ENCODE peak calls at places on chromosomes 7 and 10, in ten cellular contexts. B is stomach; R is heart right ventricle; W is pancreas; T is fibroblast of lung; L is GM23248; O is IMR-90; X is spleen; U is CD8-positive, alpha-beta T cell; D is neuronal stem cell. P is an unnamed sample.

GRCh38 chr7:23691320-23691719 is 11.3 kb downstream of the FAM221A start:
- DNase-seq in B (no peak), R (no peak), W (no peak), T (peak), L (no peak), O (peak), X (no peak), U (no peak), D (no peak), P (no peak)

GRCh38 chr7:157397751-157398691 is 61.2 kb downstream of the DNAJB6 start:
- DNase-seq in B (peak), R (no peak), W (no peak), T (peak), L (peak), O (peak), X (no peak), U (no peak), D (peak), P (no peak)

GRCh38 chr7:417973-418601 is 101.6 kb downstream of the PDGFA start:
- DNase-seq in B (no peak), R (no peak), W (no peak), T (no peak), L (no peak), O (no peak), X (peak), U (no peak), D (no peak), P (no peak)

GRCh38 chr7:9091282-9091681 is 657.9 kb downstream of the NXPH1 start:
- DNase-seq in B (no peak), R (no peak), W (no peak), T (no peak), L (no peak), O (no peak), X (no peak), U (no peak), D (no peak), P (no peak)

GRCh38 chr7:12217311-12217710 is 6.2 kb downstream of the TMEM106B start:
- DNase-seq in B (no peak), R (no peak), W (no peak), T (no peak), L (no peak), O (no peak), X (no peak), U (no peak), D (no peak), P (no peak)

GRCh38 chr7:39595102-39595620 is 28.2 kb upstream of the RALA start:
- DNase-seq in B (no peak), R (no peak), W (no peak), T (peak), L (no peak), O (peak), X (no peak), U (no peak), D (no peak), P (no peak)

GRCh38 chr10:96374639-96374984 is 15.8 kb upstream of the OPALIN start:
- DNase-seq in B (no peak), R (no peak), W (no peak), T (no peak), L (no peak), O (no peak), X (no peak), U (no peak), D (no peak), P (no peak)

GRCh38 chr10:3040069-3040468 is 27.3 kb upstream of the PFKP start:
- DNase-seq in B (no peak), R (no peak), W (no peak), T (no peak), L (no peak), O (no peak), X (no peak), U (no peak), D (no peak), P (no peak)

GRCh38 chr10:11003739-11004515 is 13.7 kb upstream of the CELF2 start:
- DNase-seq in B (no peak), R (no peak), W (no peak), T (no peak), L (peak), O (peak), X (no peak), U (no peak), D (no peak), P (no peak)

GRCh38 chr7:2353650-2354172 is 916 bp upstream of the EIF3B start:
- DNase-seq in B (peak), R (peak), W (peak), T (peak), L (peak), O (peak), X (peak), U (peak), D (no peak), P (peak)

GRCh38 chr7:3294432-3295100 is 6.5 kb upstream of the SDK1 start:
- DNase-seq in B (peak), R (no peak), W (peak), T (no peak), L (no peak), O (no peak), X (no peak), U (no peak), D (no peak), P (no peak)

GRCh38 chr7:93160410-93160809 is 12.2 kb upstream of the SAMD9L start:
- DNase-seq in B (no peak), R (no peak), W (no peak), T (peak), L (no peak), O (peak), X (no peak), U (no peak), D (no peak), P (no peak)

GRCh38 chr7:141287936-141288335 is 214.1 kb downstream of the TMEM178B start:
- DNase-seq in B (no peak), R (no peak), W (no peak), T (no peak), L (no peak), O (no peak), X (no peak), U (no peak), D (no peak), P (no peak)

GRCh38 chr7:123751816-123752215 is 3.0 kb upstream of the WASL start:
- DNase-seq in B (no peak), R (no peak), W (no peak), T (peak), L (no peak), O (peak), X (no peak), U (no peak), D (no peak), P (no peak)

GRCh38 chr10:13959443-13960359 is 371.0 kb downstream of the FRMD4A start:
- DNase-seq in B (no peak), R (no peak), W (no peak), T (no peak), L (no peak), O (no peak), X (no peak), U (no peak), D (no peak), P (no peak)

GRCh38 chr7:75711076-75711475 is 27.7 kb downstream of the HIP1 start:
- DNase-seq in B (no peak), R (no peak), W (no peak), T (no peak), L (peak), O (no peak), X (no peak), U (no peak), D (no peak), P (no peak)

GRCh38 chr7:95396136-95397032 is at the start of gene PON3:
- DNase-seq in B (peak), R (peak), W (peak), T (no peak), L (peak), O (no peak), X (peak), U (no peak), D (no peak), P (no peak)

GRCh38 chr10:17354781-17355180 is 99.6 kb downstream of the ST8SIA6 start:
- DNase-seq in B (no peak), R (no peak), W (no peak), T (peak), L (peak), O (no peak), X (no peak), U (no peak), D (no peak), P (no peak)

GRCh38 chr10:77398558-77398957 is 239.1 kb downstream of the KCNMA1 start:
- DNase-seq in B (no peak), R (no peak), W (no peak), T (peak), L (no peak), O (peak), X (no peak), U (no peak), D (no peak), P (no peak)

GRCh38 chr10:67969875-67970274 is 85.4 kb downstream of the SIRT1 start:
- DNase-seq in B (no peak), R (no peak), W (no peak), T (peak), L (no peak), O (peak), X (no peak), U (no peak), D (no peak), P (no peak)

GRCh38 chr10:98528785-98529183 is 82.0 kb upstream of the HPS1 start:
- DNase-seq in B (no peak), R (no peak), W (no peak), T (no peak), L (peak), O (no peak), X (no peak), U (no peak), D (no peak), P (no peak)

GRCh38 chr10:98534046-98534445 is 87.3 kb upstream of the HPS1 start:
- DNase-seq in B (no peak), R (no peak), W (no peak), T (no peak), L (peak), O (no peak), X (no peak), U (no peak), D (no peak), P (no peak)

DNA sequence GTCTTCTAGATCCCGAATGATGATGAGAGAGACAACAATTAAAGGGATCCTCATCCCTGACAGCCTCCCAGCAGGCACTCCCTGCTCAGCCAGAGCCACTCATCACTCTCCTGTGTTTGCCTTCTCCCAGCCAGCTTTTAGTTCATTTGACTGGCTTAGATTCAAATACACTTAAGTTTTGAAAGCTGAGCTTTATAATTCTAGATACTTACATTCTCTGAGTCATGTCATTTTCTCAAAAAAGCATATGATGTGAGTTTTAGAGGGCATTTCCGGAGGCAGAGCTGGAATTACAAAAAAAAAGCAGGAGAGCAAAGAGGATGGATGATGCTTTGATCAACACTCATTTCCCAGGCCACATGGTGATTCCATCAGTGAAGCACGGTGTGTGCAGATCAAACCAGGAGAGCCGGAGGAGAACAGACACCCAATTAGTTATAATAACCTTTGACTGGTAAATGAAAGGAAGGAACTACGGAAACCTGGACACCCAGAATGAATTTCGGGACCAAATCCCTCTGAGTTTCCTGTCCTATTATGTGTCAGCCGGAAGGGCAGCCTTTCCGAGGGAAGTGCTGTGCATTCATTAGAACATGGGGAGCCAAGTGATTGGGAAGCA is 81.5 kb upstream of the HPS1 start:
- DNase-seq in B (no peak), R (no peak), W (no peak), T (no peak), L (peak), O (peak), X (no peak), U (no peak), D (no peak), P (no peak)
- H3K4me3 ChIP-seq in B (no peak), R (no peak), W (no peak), T (no peak), L (no peak), O (no peak), X (no peak), U (no peak), D (no peak), P (no peak)

DNA sequence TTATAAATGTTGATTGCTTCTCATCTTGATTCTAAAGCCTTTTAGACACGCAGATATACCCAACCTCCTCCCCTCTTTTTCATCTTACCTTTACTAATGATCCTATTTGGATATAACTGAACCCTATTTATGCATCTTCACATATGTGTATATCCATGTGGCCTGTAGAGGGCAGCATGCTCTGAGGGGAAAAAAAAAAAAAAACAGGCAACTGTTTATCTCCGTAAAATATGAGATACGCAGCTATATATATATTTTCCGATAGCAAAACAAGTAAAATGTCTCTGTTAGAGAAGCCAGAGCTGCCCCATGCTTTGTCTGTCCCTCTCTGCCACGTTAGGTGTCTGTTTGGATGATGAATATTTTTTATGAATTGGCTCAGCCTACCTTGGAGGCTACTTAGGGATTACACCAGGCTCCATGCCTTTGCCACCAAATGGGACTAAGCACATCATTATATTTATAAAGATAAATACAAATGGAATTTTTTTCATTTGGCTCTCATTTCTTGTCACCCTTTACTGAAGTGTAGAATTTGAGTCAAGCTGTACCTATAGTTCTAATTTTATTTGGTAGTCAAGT is 174.8 kb upstream of the FZD1 start:
- DNase-seq in B (no peak), R (no peak), W (no peak), T (peak), L (peak), O (peak), X (no peak), U (no peak), D (peak), P (no peak)
- H3K4me3 ChIP-seq in B (no peak), R (peak), W (peak), T (no peak), L (peak), O (peak), X (no peak), U (no peak), D (no peak), P (peak)

DNA sequence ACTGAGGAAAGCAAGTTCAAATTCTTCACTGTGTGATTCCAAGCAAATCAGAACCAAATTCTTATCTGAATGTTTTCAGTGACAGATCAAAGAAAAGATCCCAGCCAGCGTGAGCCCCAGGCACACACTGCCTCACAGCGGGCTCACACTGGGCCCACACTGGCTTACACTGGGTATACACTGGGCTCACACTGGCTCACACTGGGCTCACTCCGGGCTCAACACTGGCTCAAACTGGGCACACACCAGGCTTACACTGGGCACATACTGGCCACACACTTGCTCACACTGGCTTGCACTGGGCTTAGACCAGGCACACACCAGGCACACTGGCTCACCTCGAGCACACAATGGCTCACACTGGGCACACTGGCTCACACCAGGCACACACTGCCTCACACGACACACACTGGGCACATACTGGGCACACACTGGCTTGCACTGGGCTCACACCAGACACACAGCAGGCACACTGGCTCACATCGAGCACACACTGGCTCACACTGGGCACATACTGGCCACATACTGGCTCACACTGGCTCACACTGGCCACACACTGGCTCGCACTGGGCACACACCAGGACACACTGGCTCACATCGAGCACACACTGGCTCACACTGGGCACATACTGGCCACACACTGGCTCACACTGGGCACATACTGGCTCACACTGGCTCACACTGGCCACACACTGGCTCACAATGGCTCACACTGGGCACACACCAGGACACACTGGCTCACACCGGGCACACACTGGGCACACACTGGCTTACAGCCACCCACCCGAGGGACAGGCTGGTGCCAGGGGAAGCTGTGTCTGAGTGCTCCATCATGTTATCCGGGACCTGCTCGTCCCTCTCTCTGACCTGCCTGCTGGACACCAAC is 156.3 kb downstream of the PTPRN2 start:
- DNase-seq in B (no peak), R (no peak), W (no peak), T (no peak), L (no peak), O (no peak), X (peak), U (no peak), D (no peak), P (no peak)
- H3K4me3 ChIP-seq in B (peak), R (no peak), W (no peak), T (no peak), L (no peak), O (no peak), X (no peak), U (no peak), D (no peak), P (no peak)

GRCh38 chr10:124418726-124419501 is at the start of gene OAT:
- DNase-seq in B (peak), R (peak), W (peak), T (peak), L (peak), O (peak), X (peak), U (peak), D (peak), P (peak)

GRCh38 chr10:124416733-124417132 is 2.0 kb downstream of the OAT start:
- DNase-seq in B (no peak), R (no peak), W (no peak), T (peak), L (peak), O (peak), X (no peak), U (no peak), D (no peak), P (no peak)

GRCh38 chr10:124417846-124418725 is 637 bp downstream of the OAT start:
- DNase-seq in B (peak), R (peak), W (peak), T (peak), L (peak), O (peak), X (peak), U (peak), D (peak), P (peak)

GRCh38 chr10:124420254-124420653 is 1.5 kb upstream of the OAT start:
- DNase-seq in B (peak), R (no peak), W (no peak), T (no peak), L (no peak), O (no peak), X (peak), U (no peak), D (no peak), P (no peak)

DNA sequence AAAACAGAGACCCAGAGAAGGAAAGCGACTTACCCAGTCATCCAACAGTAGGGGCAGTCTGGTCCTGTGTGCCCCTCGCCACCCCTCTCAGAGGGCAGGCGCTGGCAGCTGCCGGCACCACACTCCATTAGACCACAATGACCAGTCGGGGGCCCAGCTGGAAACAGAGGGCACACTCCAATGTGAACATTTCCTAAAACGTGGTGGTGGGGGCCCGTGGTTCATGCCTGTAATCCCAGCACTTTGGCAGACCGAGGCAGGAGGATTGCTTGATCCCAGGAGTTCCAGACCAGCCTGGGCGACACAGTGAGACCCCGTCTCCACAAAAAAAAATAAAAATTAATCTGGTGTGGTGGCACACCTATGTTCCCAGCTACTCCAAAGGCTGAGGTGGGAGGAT is 912 bp upstream of the OAT start:
- DNase-seq in B (peak), R (no peak), W (peak), T (no peak), L (no peak), O (no peak), X (peak), U (no peak), D (no peak), P (no peak)
- H3K4me3 ChIP-seq in B (no peak), R (no peak), W (no peak), T (no peak), L (no peak), O (no peak), X (no peak), U (no peak), D (no peak), P (peak)

P was measured in dorsolateral prefrontal cortex.